ENCODE peak calls at places on chromosomes 13 and 19, in four cellular contexts. One of them, this sample, is unnamed.

GRCh38 chr13:24279706-24280105 is 29.7 kb upstream of the C1QTNF9 start:
- DNase-seq in sigmoid colon: no peak
- DNase-seq in psoas muscle: no peak
- DNase-seq in right cardiac atrium: no peak
- DNase-seq in this sample: no peak

GRCh38 chr13:101640797-101641400 is 188.4 kb downstream of the ITGBL1 start:
- DNase-seq in psoas muscle: no peak
- DNase-seq in right cardiac atrium: no peak
- DNase-seq in sigmoid colon: no peak
- DNase-seq in this sample: no peak

GRCh38 chr13:111857336-111857735 is 209.6 kb upstream of the SOX1 start:
- DNase-seq in right cardiac atrium: no peak
- DNase-seq in sigmoid colon: no peak
- DNase-seq in psoas muscle: no peak
- DNase-seq in this sample: no peak

GRCh38 chr13:96238861-96239260 is 149.0 kb downstream of the HS6ST3 start:
- DNase-seq in right cardiac atrium: no peak
- DNase-seq in sigmoid colon: no peak
- DNase-seq in psoas muscle: no peak
- DNase-seq in this sample: no peak

GRCh38 chr19:10568444-10568825 is 344 bp downstream of the CDKN2D start:
- DNase-seq in sigmoid colon: peak; percentile 79
- DNase-seq in psoas muscle: peak; percentile 62
- DNase-seq in right cardiac atrium: peak; percentile 42
- DNase-seq in this sample: no peak

GRCh38 chr13:89951341-89951740 is 1396.1 kb upstream of the MIR17HG start:
- DNase-seq in sigmoid colon: no peak
- DNase-seq in right cardiac atrium: no peak
- DNase-seq in psoas muscle: no peak
- DNase-seq in this sample: no peak

GRCh38 chr13:110565296-110565695 is 3.8 kb upstream of the RAB20 start:
- DNase-seq in right cardiac atrium: no peak
- DNase-seq in psoas muscle: no peak
- DNase-seq in sigmoid colon: no peak
- DNase-seq in this sample: no peak

GRCh38 chr19:23481043-23481442 is 85.8 kb upstream of the ZNF91 start:
- DNase-seq in right cardiac atrium: no peak
- DNase-seq in sigmoid colon: no peak
- DNase-seq in psoas muscle: no peak
- DNase-seq in this sample: no peak

GRCh38 chr19:48806818-48807589 is 3.8 kb downstream of the BCAT2 start:
- DNase-seq in psoas muscle: no peak
- DNase-seq in sigmoid colon: no peak
- DNase-seq in right cardiac atrium: no peak
- DNase-seq in this sample: no peak

GRCh38 chr19:48813123-48813911 is 2.5 kb upstream of the BCAT2 start:
- DNase-seq in sigmoid colon: no peak
- DNase-seq in right cardiac atrium: no peak
- DNase-seq in psoas muscle: no peak
- DNase-seq in this sample: no peak

GRCh38 chr19:48807590-48808308 is 3.1 kb downstream of the BCAT2 start:
- DNase-seq in psoas muscle: no peak
- DNase-seq in right cardiac atrium: no peak
- DNase-seq in sigmoid colon: no peak
- DNase-seq in this sample: no peak

GRCh38 chr19:48812094-48812929 is 1.5 kb upstream of the BCAT2 start:
- DNase-seq in right cardiac atrium: peak; percentile 90
- DNase-seq in sigmoid colon: peak; percentile 98
- DNase-seq in psoas muscle: peak; percentile 93
- DNase-seq in this sample: peak; percentile 86

DNA sequence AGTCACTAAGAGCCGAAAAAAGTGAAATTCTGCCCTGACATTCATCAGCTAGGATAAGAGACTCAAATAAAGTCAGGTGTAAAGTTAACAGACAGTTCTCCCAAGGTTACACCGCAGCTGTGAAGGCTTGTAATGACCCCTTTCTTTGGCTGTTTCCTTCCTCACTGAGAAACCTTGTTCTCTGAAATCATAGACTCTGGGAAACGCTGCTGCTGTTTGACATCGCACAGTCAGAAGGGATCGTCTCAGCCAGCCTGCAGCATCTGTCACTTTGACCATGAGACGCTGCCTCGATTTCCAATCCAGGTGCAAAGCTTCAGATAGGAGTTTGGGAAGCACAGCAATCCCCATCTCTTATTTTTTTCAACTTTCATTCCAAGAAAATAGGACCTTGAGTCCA is 678 bp downstream of the BCAT2 start:
- DNase-seq in right cardiac atrium: no peak
- DNase-seq in sigmoid colon: no peak
- DNase-seq in psoas muscle: no peak
- DNase-seq in this sample: no peak
- H3K4me3 ChIP-seq in right cardiac atrium: peak overlapping the region; percentile 59
- H3K4me3 ChIP-seq in sigmoid colon: peak overlapping the region; percentile 57
- H3K4me3 ChIP-seq in psoas muscle: peak overlapping the region; percentile 78
- H3K4me3 ChIP-seq in this sample: peak overlapping the region; percentile 59

GRCh38 chr13:98564204-98564603 is 12.7 kb downstream of the STK24 start:
- DNase-seq in sigmoid colon: peak; percentile 50
- DNase-seq in psoas muscle: no peak
- DNase-seq in right cardiac atrium: no peak
- DNase-seq in this sample: no peak
- H3K4me1 ChIP-seq in sigmoid colon: no peaks in the 10 kb centered on the region
- H3K4me1 ChIP-seq in psoas muscle: peaks cover 53% of the 10 kb centered on the region
- H3K4me1 ChIP-seq in right cardiac atrium: peaks cover 29% of the 10 kb centered on the region
- H3K4me1 ChIP-seq in this sample: no peaks in the 10 kb centered on the region

DNA sequence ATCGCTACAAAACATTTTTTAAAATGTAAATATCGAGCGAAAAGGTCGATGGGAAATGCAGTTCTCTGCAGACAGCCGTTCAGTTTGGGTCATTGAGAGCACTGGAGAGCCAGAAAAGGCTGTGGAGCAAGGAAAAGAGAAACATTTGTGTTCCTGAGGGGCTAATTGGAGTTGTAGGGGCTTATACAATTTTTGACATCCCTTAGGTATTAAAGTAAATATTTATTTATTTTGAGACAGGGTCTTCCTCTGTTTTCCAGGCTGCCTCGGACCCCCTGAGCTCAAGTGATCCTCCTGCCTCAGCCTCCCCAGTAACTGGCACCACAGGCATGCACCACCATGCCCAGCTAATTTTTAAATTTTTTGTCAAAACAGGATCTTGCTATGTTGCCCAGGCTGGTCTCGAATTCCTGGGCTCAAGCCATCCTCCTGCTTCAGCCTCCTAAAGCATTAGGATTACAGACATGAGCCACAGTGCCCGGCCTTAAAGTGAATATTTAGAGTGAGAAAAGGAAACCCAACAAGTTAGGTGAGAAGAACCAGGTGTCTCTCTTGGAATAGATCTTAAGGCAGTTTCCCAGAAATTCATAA is 825 bp upstream of the YIF1B start:
- DNase-seq in right cardiac atrium: no peak
- DNase-seq in psoas muscle: no peak
- DNase-seq in sigmoid colon: no peak
- DNase-seq in this sample: no peak
- H3K27ac ChIP-seq in right cardiac atrium: peak overlapping the region; percentile 73
- H3K27ac ChIP-seq in psoas muscle: peak overlapping the region; percentile 90
- H3K27ac ChIP-seq in sigmoid colon: peak overlapping the region; percentile 81
- H3K27ac ChIP-seq in this sample: no peak overlapping the region

DNA sequence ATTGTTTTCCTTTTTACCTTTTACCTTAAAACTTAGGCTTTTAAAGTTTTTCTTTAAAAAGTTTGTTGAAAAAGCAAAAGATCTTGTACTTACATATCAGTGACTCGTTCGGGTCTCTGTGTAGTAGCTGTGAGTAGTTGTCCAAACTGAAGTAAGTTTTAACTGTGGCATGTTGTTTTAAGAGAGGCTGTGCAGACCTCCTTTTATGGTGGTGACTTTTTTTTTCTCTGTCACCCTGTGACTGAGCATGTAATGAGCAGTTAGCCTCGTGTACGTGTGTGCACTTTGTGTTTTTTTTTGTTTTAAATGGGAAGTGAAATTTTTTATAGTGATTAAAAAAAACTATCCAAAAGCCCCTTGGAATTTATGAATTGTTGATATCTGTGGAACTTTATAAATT is at the start of gene GPR183:
- DNase-seq in sigmoid colon: no peak
- DNase-seq in right cardiac atrium: no peak
- DNase-seq in psoas muscle: no peak
- DNase-seq in this sample: no peak
- H3K4me3 ChIP-seq in sigmoid colon: peak within 1 kb of the TSS; percentile 50
- H3K4me3 ChIP-seq in right cardiac atrium: peak within 1 kb of the TSS; percentile 31
- H3K4me3 ChIP-seq in psoas muscle: peak within 1 kb of the TSS; percentile 31
- H3K4me3 ChIP-seq in this sample: no peak within 1 kb of the TSS

DNA sequence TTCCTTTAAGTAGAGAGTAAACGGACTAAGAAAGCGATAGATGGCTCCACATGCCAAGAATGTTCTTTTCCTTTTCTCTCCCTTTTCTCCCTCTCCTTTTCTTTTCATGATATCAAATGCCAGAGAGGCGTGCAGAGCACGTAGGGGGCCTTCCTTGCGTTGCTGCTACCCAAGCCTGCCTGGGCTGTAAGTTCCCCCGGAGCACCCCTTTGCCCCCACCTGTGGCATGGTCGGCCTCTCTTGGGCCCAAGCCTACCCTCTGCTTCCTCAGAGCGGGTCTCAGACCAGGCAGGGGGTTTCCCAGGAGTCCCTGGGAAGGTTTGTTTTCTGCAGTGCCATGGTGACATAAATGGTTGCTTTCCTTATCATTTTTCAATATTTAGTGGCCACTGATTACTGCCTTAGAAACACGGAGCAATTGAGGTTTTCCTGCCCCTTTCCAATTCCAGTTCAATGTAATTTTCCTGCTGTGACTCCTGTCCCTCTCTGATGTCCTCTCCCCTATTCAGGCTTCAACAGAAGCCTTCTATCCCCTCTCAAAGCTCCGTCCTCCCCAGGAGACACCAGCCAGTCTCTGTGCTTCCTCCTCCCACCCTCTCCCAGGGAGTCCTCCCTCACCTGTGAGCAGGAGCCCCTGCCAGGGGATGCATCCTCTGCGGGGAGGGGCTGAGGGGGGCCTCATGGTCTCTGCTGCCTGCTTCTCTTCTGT is 22.6 kb upstream of the CD177 start:
- DNase-seq in psoas muscle: no peak
- DNase-seq in sigmoid colon: no peak
- DNase-seq in right cardiac atrium: no peak
- DNase-seq in this sample: no peak
- H3K4me1 ChIP-seq in psoas muscle: no peaks in the 10 kb centered on the region
- H3K4me1 ChIP-seq in sigmoid colon: no peaks in the 10 kb centered on the region
- H3K4me1 ChIP-seq in right cardiac atrium: no peaks in the 10 kb centered on the region
- H3K4me1 ChIP-seq in this sample: no peaks in the 10 kb centered on the region

DNA sequence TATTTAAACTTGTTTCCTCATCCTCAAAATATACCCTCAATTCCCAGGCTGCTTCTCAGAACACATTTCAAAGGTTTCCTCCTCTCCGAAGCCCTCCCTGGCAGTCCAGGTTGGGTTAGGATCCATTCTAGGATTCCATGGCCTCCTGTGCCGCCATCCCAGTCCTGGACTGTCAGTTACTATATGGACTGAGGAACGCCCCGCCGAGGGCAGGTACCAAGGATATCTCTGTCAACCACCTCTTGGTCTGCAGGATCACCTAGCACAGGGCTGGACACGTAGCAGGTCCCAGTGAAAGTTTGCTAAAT is 1.5 kb upstream of the SERTAD3 start:
- DNase-seq in sigmoid colon: no peak
- DNase-seq in right cardiac atrium: no peak
- DNase-seq in psoas muscle: no peak
- DNase-seq in this sample: no peak
- H3K27ac ChIP-seq in sigmoid colon: peak overlapping the region; percentile 93
- H3K27ac ChIP-seq in right cardiac atrium: no peak overlapping the region
- H3K27ac ChIP-seq in psoas muscle: no peak overlapping the region
- H3K27ac ChIP-seq in this sample: no peak overlapping the region

DNA sequence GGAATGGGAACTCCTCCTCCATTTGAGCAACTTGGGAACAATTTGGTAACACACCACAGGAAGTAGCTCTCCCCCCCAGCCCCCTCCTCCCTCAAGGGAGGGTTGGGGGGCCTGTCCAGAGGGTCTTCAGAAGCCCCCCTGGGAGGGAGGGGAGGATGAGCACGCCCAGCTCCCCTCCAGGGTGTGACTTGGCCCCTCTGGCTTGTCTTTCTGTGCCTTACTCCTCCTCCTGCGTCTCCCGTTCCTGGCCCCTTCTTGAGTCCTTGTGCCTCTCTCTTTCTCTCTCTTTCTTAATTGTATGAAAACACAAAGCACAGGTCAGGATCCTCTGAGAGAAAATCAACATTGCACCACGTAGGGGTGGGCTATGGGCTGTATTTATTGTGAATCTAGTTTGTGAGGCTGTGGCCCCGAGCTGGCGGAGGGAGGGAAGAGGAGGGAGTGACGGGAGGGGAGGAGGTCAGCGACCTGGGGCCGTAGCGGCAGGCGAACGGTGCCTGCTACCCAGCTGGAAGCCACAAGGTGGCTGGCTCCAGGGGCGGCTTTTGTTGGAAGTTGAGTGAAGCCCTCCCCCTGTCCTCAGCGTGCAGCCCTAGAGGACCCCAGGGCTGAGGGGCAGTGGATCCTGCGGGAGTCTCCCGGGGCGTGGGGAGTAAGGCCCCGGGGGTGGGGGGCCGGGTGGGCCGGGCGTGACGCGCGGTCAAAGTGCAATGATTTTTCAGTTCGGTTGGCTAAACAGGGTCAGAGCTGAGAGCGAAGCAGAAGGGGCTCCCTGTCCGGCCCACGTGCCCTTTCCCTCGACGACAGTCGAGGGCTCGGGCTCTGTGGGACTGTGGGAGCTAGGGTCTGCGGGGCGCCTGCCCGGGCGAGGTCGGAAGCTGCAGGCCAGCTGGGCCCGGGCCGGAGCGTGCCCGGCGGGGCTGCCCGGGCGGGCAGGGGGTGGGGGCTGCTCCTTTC is 6.4 kb downstream of the LYL1 start:
- DNase-seq in right cardiac atrium: peak; percentile 51
- DNase-seq in sigmoid colon: peak; percentile 77
- DNase-seq in psoas muscle: no peak
- DNase-seq in this sample: no peak
- H3K4me3 ChIP-seq in right cardiac atrium: no peak overlapping the region
- H3K4me3 ChIP-seq in sigmoid colon: peak overlapping the region; percentile 50
- H3K4me3 ChIP-seq in psoas muscle: peak overlapping the region; percentile 45
- H3K4me3 ChIP-seq in this sample: no peak overlapping the region

GRCh38 chr19:48757089-48757675 is 1.9 kb downstream of the FGF21 start:
- DNase-seq in psoas muscle: no peak
- DNase-seq in sigmoid colon: no peak
- DNase-seq in right cardiac atrium: no peak
- DNase-seq in this sample: no peak

GRCh38 chr19:48756686-48757085 is 1.4 kb downstream of the FGF21 start:
- DNase-seq in sigmoid colon: no peak
- DNase-seq in psoas muscle: no peak
- DNase-seq in right cardiac atrium: no peak
- DNase-seq in this sample: no peak

GRCh38 chr19:48755787-48756674 is 707 bp downstream of the FGF21 start:
- DNase-seq in right cardiac atrium: no peak
- DNase-seq in psoas muscle: no peak
- DNase-seq in sigmoid colon: no peak
- DNase-seq in this sample: no peak

GRCh38 chr19:48757741-48758144 is 2.4 kb downstream of the FGF21 start:
- DNase-seq in sigmoid colon: no peak
- DNase-seq in psoas muscle: no peak
- DNase-seq in right cardiac atrium: no peak
- DNase-seq in this sample: no peak

GRCh38 chr19:48760514-48761221 is 5.3 kb downstream of the FGF21 start:
- DNase-seq in sigmoid colon: no peak
- DNase-seq in psoas muscle: no peak
- DNase-seq in right cardiac atrium: no peak
- DNase-seq in this sample: no peak
- H3K4me1 ChIP-seq in sigmoid colon: no peaks in the 10 kb centered on the region
- H3K4me1 ChIP-seq in psoas muscle: peaks cover 14% of the 10 kb centered on the region
- H3K4me1 ChIP-seq in right cardiac atrium: no peaks in the 10 kb centered on the region
- H3K4me1 ChIP-seq in this sample: no peaks in the 10 kb centered on the region

This sample was measured in SJCRH30.